ENCODE peak calls at places on chromosomes 13 and 19, in nine cellular contexts. O is GOT3; I is T-helper 2 cell treated with Interferon-gamma antibody and Interleukin-4, amounts not matched to agents 5 μg/mL and 100 μg/mL, for 36 hours; N is stimulated activated CD4-positive, alpha-beta T cell treated with anti-CD3 and anti-CD28 coated beads, Interleukin-15, amount 100 ng/mL, for 1 hour; F is kidney glomerular epithelial cell; V is small intestine; Y is activated T-cell treated with anti-CD3 and anti-CD28 coated beads, Interleukin-2, amount 50 U/mL, for 48 hours; X is neuronal stem cell; D is testis. B is an unnamed sample.

GRCh38 chr13:25406377-25406776 is 34.6 kb downstream of the ATP8A2 start:
- DNase-seq in X (no peak), D (no peak), I (no peak), Y (no peak), V (no peak), F (peak; percentile 2), O (no peak), N (no peak), B (no peak)

GRCh38 chr13:108787709-108788394 is 158.4 kb downstream of the MYO16 start:
- DNase-seq in N (no peak), X (no peak), O (no peak), D (no peak), Y (no peak), F (no peak), V (no peak), I (no peak), B (peak; percentile 84)

GRCh38 chr13:106348032-106348431 is 187.4 kb downstream of the EFNB2 start:
- DNase-seq in V (no peak), D (no peak), Y (no peak), N (no peak), O (no peak), I (no peak), F (peak; percentile 67), X (peak; percentile 58), B (peak; percentile 29)

GRCh38 chr13:36674337-36675212 is 755 bp downstream of the SERTM1 start:
- DNase-seq in V (no peak), F (no peak), O (no peak), N (no peak), Y (no peak), X (no peak), D (no peak), I (no peak), B (no peak)

GRCh38 chr19:907183-907853 is 5.7 kb downstream of the R3HDM4 start:
- DNase-seq in Y (no peak), D (no peak), X (no peak), O (no peak), V (no peak), I (no peak), N (no peak), F (no peak), B (no peak)

GRCh38 chr19:33720691-33721682 is 75.7 kb upstream of the KCTD15 start:
- DNase-seq in N (no peak), V (no peak), X (no peak), I (no peak), D (no peak), F (no peak), O (no peak), Y (no peak), B (no peak)

GRCh38 chr13:75489502-75490263 is 7.7 kb upstream of the TBC1D4 start:
- DNase-seq in Y (no peak), D (peak; percentile 36), N (no peak), F (peak; percentile 47), V (peak; percentile 57), I (peak; percentile 24), O (no peak), X (no peak), B (no peak)

GRCh38 chr13:87680298-87680697 is 9.1 kb downstream of the SLITRK5 start:
- DNase-seq in F (peak; percentile 69), D (no peak), I (no peak), V (no peak), N (no peak), Y (no peak), O (no peak), X (no peak), B (no peak)

GRCh38 chr19:40605201-40605971 is 4.2 kb downstream of the LTBP4 start:
- DNase-seq in Y (peak; percentile 84), I (peak; percentile 84), F (peak; percentile 41), D (peak; percentile 61), V (peak; percentile 96), O (peak; percentile 53), N (peak; percentile 70), X (no peak), B (peak; percentile 75)

GRCh38 chr13:65292488-65292901 is 1937.6 kb downstream of the PCDH9 start:
- DNase-seq in N (no peak), D (no peak), F (no peak), V (no peak), I (no peak), O (no peak), X (no peak), Y (no peak), B (no peak)

GRCh38 chr19:988081-988480 is 3.9 kb downstream of the WDR18 start:
- DNase-seq in F (peak; percentile 39), N (no peak), I (no peak), V (no peak), X (no peak), Y (no peak), O (no peak), D (no peak), B (no peak)

GRCh38 chr13:80196756-80197155 is 144.2 kb downstream of the SPRY2 start:
- DNase-seq in Y (no peak), O (no peak), I (no peak), D (no peak), V (no peak), X (no peak), N (no peak), F (no peak), B (no peak)

GRCh38 chr19:1455336-1456120 is 5.6 kb downstream of the APC2 start:
- DNase-seq in N (no peak), O (no peak), Y (peak; percentile 83), D (peak; percentile 56), I (peak; percentile 47), V (peak; percentile 97), X (no peak), F (peak; percentile 23), B (peak; percentile 52)

GRCh38 chr13:24623141-24623665 is 57.0 kb upstream of the ATP12A start:
- DNase-seq in Y (no peak), D (no peak), X (no peak), O (no peak), I (no peak), N (no peak), F (no peak), V (no peak), B (no peak)

GRCh38 chr19:53333071-53333465 is 481 bp upstream of the ZNF845 start:
- DNase-seq in V (no peak), F (no peak), I (no peak), D (peak; percentile 50), Y (no peak), O (no peak), N (no peak), X (no peak), B (no peak)

B was measured in retina.